ENCODE peak calls at places on chromosomes 3 and 15, in nine cellular contexts. H is nephron progenitor cell; E is pancreas; N is HFFc6; V is type B pancreatic cell; M is colonic mucosa; Y is neural progenitor cell; B is endothelial cell; S is CD8-positive, alpha-beta T cell. D is an unnamed sample.

GRCh38 chr15:69498987-69499386 is 46.4 kb downstream of the RPLP1 start:
- DNase-seq in H (no peak), E (no peak), N (no peak), V (peak; percentile 15), M (no peak), Y (no peak), B (no peak), S (no peak), D (no peak)

GRCh38 chr3:197426161-197426566 is 127.8 kb upstream of the DLG1 start:
- DNase-seq in H (no peak), E (no peak), N (no peak), V (no peak), M (no peak), Y (no peak), B (no peak), S (no peak), D (no peak)

GRCh38 chr3:189902230-189903186 is 218.2 kb downstream of the P3H2 start:
- DNase-seq in H (no peak), E (no peak), N (no peak), V (no peak), M (no peak), Y (no peak), B (no peak), S (no peak), D (no peak)

GRCh38 chr3:188954590-188955208 is 217.1 kb upstream of the TPRG1 start:
- DNase-seq in H (peak; percentile 87), E (peak; percentile 76), N (peak; percentile 78), V (peak; percentile 85), M (peak; percentile 90), Y (peak; percentile 91), B (peak; percentile 92), S (peak; percentile 75), D (peak; percentile 86)

GRCh38 chr3:149258298-149258697 is 36.7 kb upstream of the CP start:
- DNase-seq in H (no peak), E (no peak), N (no peak), V (no peak), M (no peak), Y (no peak), B (peak; percentile 26), S (no peak), D (no peak)

GRCh38 chr3:155554777-155555445 is 190.0 kb downstream of the PLCH1 start:
- DNase-seq in H (no peak), E (peak; percentile 23), N (no peak), V (no peak), M (no peak), Y (no peak), B (peak; percentile 52), S (no peak), D (no peak)

GRCh38 chr15:101167791-101168462 is 83.9 kb downstream of the CHSY1 start:
- DNase-seq in H (no peak), E (peak; percentile 18), N (peak; percentile 52), V (no peak), M (peak; percentile 79), Y (no peak), B (no peak), S (peak; percentile 40), D (no peak)

GRCh38 chr3:188664795-188665194 is 507.0 kb upstream of the TPRG1 start:
- DNase-seq in H (no peak), E (no peak), N (peak; percentile 15), V (no peak), M (peak; percentile 24), Y (peak; percentile 47), B (peak; percentile 20), S (peak; percentile 4), D (no peak)

GRCh38 chr15:95620934-95621579 is 709.4 kb upstream of the NR2F2 start:
- DNase-seq in H (no peak), E (no peak), N (no peak), V (no peak), M (no peak), Y (no peak), B (no peak), S (no peak), D (no peak)

GRCh38 chr3:149411583-149411982 is 34.1 kb upstream of the TM4SF1 start:
- DNase-seq in H (no peak), E (no peak), N (no peak), V (no peak), M (no peak), Y (no peak), B (no peak), S (no peak), D (no peak)

GRCh38 chr3:172846103-172846561 is 95.6 kb downstream of the ECT2 start:
- DNase-seq in H (no peak), E (no peak), N (no peak), V (no peak), M (no peak), Y (no peak), B (no peak), S (no peak), D (no peak)

GRCh38 chr3:172840913-172841312 is 90.4 kb downstream of the ECT2 start:
- DNase-seq in H (no peak), E (no peak), N (no peak), V (no peak), M (no peak), Y (no peak), B (no peak), S (no peak), D (no peak)

GRCh38 chr3:172846706-172847105 is 96.2 kb downstream of the ECT2 start:
- DNase-seq in H (no peak), E (no peak), N (no peak), V (no peak), M (no peak), Y (no peak), B (no peak), S (no peak), D (no peak)

GRCh38 chr3:172847292-172847691 is 96.8 kb downstream of the ECT2 start:
- DNase-seq in H (no peak), E (no peak), N (no peak), V (no peak), M (no peak), Y (no peak), B (no peak), S (no peak), D (no peak)

GRCh38 chr3:172844428-172844827 is 93.9 kb downstream of the ECT2 start:
- DNase-seq in H (no peak), E (no peak), N (no peak), V (no peak), M (no peak), Y (no peak), B (no peak), S (no peak), D (no peak)
- TF ChIP-seq CTCF in H (no peak), E (no peak), N (no peak), V (no peak), M (no peak), Y (no peak), B (no peak), S (no peak), D (no peak)

DNA sequence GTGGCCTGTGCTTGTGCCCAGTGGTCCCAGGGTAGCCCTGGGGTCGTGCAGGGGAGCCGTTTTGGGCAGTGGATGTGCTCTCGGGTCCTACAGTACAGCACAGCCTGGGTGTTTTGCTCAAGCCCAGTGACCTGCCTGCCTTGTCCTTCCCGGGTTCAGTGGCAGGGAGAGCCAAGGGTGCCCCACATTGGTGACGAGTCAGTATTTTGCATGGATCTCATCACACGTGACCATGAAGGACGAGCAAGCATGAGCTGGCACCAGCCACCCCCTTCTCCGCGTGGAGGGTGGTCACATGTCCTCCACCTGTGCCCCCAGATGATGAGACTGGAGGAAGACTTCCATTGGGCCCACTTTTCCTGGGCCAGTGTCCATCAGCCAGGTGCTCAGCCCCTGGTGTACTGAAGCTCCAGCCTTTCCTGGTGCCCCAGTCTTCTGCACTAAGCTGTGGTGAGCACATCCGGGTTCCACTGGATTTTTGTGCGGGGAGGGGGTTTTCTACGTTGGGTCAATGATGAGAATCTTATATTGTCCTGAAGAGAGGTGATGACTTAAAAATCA is 197.5 kb downstream of the UBE3A start:
- DNase-seq in H (no peak), E (no peak), N (no peak), V (no peak), M (no peak), Y (no peak), B (no peak), S (no peak), D (peak; percentile 22)
- TF ChIP-seq CTCF in H (no peak), E (no peak), N (no peak), V (no peak), M (no peak), Y (no peak), B (no peak), S (no peak), D (no peak)

GRCh38 chr3:71311320-71312046 is 272.0 kb downstream of the FOXP1 start:
- DNase-seq in H (no peak), E (no peak), N (no peak), V (no peak), M (no peak), Y (no peak), B (no peak), S (no peak), D (no peak)
- TF ChIP-seq CTCF in H (no peak), E (no peak), N (no peak), V (no peak), M (no peak), Y (no peak), B (no peak), S (no peak), D (no peak)

GRCh38 chr15:99507732-99508571 is 57.8 kb upstream of the MEF2A start:
- DNase-seq in H (no peak), E (no peak), N (no peak), V (no peak), M (no peak), Y (no peak), B (no peak), S (no peak), D (no peak)
- TF ChIP-seq CTCF in H (no peak), E (no peak), N (no peak), V (no peak), M (no peak), Y (no peak), B (no peak), S (no peak), D (no peak)

GRCh38 chr15:67127334-67127664 is 61.9 kb downstream of the SMAD3 start:
- DNase-seq in H (no peak), E (no peak), N (no peak), V (no peak), M (peak; percentile 69), Y (no peak), B (no peak), S (no peak), D (no peak)
- TF ChIP-seq CTCF in H (no peak), E (no peak), N (no peak), V (no peak), M (no peak), Y (no peak), B (no peak), S (no peak), D (no peak)

DNA sequence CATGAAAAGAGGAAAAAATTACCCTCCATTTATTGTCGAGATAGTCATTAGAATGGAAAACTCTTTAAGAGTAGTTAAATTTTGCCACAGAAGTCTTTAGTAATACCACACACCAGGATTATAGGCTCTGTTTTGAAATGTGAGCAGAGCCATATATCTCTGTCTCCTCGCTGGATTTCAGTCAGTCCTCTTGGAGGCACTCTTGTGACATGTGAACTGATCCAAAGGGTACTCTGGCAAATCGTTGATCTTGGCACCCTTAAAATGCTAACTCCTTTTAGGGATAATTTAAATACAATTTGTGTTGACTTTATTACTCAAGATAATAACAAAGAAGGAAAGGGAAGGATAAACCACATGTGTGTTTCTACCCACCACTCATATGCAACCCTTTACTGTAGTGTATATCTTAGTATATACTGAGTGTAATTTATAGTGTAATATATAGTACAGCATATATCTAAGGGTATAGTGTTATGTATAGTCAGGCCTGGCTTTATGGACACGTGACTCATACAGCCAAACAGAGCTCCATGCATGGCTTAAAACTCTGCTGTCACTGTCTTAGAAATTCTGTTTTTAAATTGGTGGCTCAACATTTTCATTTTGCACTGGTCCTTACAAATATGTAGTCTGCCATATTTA is 12.3 kb upstream of the KPNA4 start:
- DNase-seq in H (no peak), E (peak; percentile 10), N (peak; percentile 15), V (no peak), M (no peak), Y (peak; percentile 42), B (no peak), S (no peak), D (no peak)
- TF ChIP-seq CTCF in H (no peak), E (no peak), N (peak; percentile 39), V (no peak), M (no peak), Y (peak; percentile 61), B (no peak), S (no peak), D (no peak)

D was measured in CD14-positive monocyte.